ENCODE peak calls at places on chromosomes 4 and X, in five cellular contexts. One of them, this sample, is unnamed.

GRCh38 chr4:80006935-80007744 is 65.9 kb downstream of the ANTXR2 start:
- DNase-seq in activated gamma-delta T cell treated with Interleukin-2 at 50 U/mL for 16 hours: no peak
- DNase-seq in naive thymus-derived CD4-positive, alpha-beta T cell: peak; percentile 2
- DNase-seq in GM04504: no peak
- DNase-seq in activated T-cell treated with anti-CD3 and anti-CD28 coated beads for 4 hours: no peak
- DNase-seq in this sample: peak; percentile 3

GRCh38 chr4:125741825-125742452 is 427.2 kb downstream of the FAT4 start:
- DNase-seq in GM04504: no peak
- DNase-seq in activated T-cell treated with anti-CD3 and anti-CD28 coated beads for 4 hours: no peak
- DNase-seq in naive thymus-derived CD4-positive, alpha-beta T cell: no peak
- DNase-seq in activated gamma-delta T cell treated with Interleukin-2 at 50 U/mL for 16 hours: no peak
- DNase-seq in this sample: no peak

GRCh38 chr4:86358176-86358701 is 1.6 kb downstream of the MAPK10 start:
- DNase-seq in activated T-cell treated with anti-CD3 and anti-CD28 coated beads for 4 hours: no peak
- DNase-seq in naive thymus-derived CD4-positive, alpha-beta T cell: no peak
- DNase-seq in GM04504: no peak
- DNase-seq in activated gamma-delta T cell treated with Interleukin-2 at 50 U/mL for 16 hours: no peak
- DNase-seq in this sample: no peak

GRCh38 chr4:85968945-85969830 is 390.7 kb downstream of the MAPK10 start:
- DNase-seq in naive thymus-derived CD4-positive, alpha-beta T cell: peak; percentile 7
- DNase-seq in activated gamma-delta T cell treated with Interleukin-2 at 50 U/mL for 16 hours: no peak
- DNase-seq in GM04504: peak; percentile 51
- DNase-seq in activated T-cell treated with anti-CD3 and anti-CD28 coated beads for 4 hours: no peak
- DNase-seq in this sample: peak; percentile 47

GRCh38 chrX:47584714-47585113 is 2.5 kb downstream of the TIMP1 start:
- DNase-seq in activated T-cell treated with anti-CD3 and anti-CD28 coated beads for 4 hours: no peak
- DNase-seq in GM04504: no peak
- DNase-seq in naive thymus-derived CD4-positive, alpha-beta T cell: no peak
- DNase-seq in activated gamma-delta T cell treated with Interleukin-2 at 50 U/mL for 16 hours: no peak
- DNase-seq in this sample: no peak

GRCh38 chr4:165201806-165202205 is 5.6 kb upstream of the KLHL2 start:
- DNase-seq in activated gamma-delta T cell treated with Interleukin-2 at 50 U/mL for 16 hours: no peak
- DNase-seq in naive thymus-derived CD4-positive, alpha-beta T cell: no peak
- DNase-seq in GM04504: no peak
- DNase-seq in activated T-cell treated with anti-CD3 and anti-CD28 coated beads for 4 hours: no peak
- DNase-seq in this sample: no peak

GRCh38 chr4:81314196-81314896 is 99.3 kb upstream of the PRKG2 start:
- DNase-seq in naive thymus-derived CD4-positive, alpha-beta T cell: no peak
- DNase-seq in activated T-cell treated with anti-CD3 and anti-CD28 coated beads for 4 hours: no peak
- DNase-seq in activated gamma-delta T cell treated with Interleukin-2 at 50 U/mL for 16 hours: no peak
- DNase-seq in GM04504: peak; percentile 46
- DNase-seq in this sample: no peak

GRCh38 chr4:89111833-89112563 is 665 bp downstream of the TIGD2 start:
- DNase-seq in GM04504: peak; percentile 68
- DNase-seq in activated gamma-delta T cell treated with Interleukin-2 at 50 U/mL for 16 hours: no peak
- DNase-seq in naive thymus-derived CD4-positive, alpha-beta T cell: no peak
- DNase-seq in activated T-cell treated with anti-CD3 and anti-CD28 coated beads for 4 hours: no peak
- DNase-seq in this sample: no peak

GRCh38 chrX:43279341-43279808 is 376.7 kb upstream of the MAOA start:
- DNase-seq in GM04504: no peak
- DNase-seq in activated gamma-delta T cell treated with Interleukin-2 at 50 U/mL for 16 hours: no peak
- DNase-seq in activated T-cell treated with anti-CD3 and anti-CD28 coated beads for 4 hours: no peak
- DNase-seq in naive thymus-derived CD4-positive, alpha-beta T cell: no peak
- DNase-seq in this sample: no peak

GRCh38 chrX:46630141-46630540 is 56.6 kb downstream of the CHST7 start:
- DNase-seq in activated T-cell treated with anti-CD3 and anti-CD28 coated beads for 4 hours: no peak
- DNase-seq in naive thymus-derived CD4-positive, alpha-beta T cell: no peak
- DNase-seq in GM04504: no peak
- DNase-seq in activated gamma-delta T cell treated with Interleukin-2 at 50 U/mL for 16 hours: no peak
- DNase-seq in this sample: no peak

GRCh38 chr4:182143822-182144620 is 99.2 kb upstream of the TENM3 start:
- DNase-seq in activated T-cell treated with anti-CD3 and anti-CD28 coated beads for 4 hours: no peak
- DNase-seq in naive thymus-derived CD4-positive, alpha-beta T cell: no peak
- DNase-seq in GM04504: peak; percentile 60
- DNase-seq in activated gamma-delta T cell treated with Interleukin-2 at 50 U/mL for 16 hours: no peak
- DNase-seq in this sample: peak; percentile 6

GRCh38 chrX:134026732-134027311 is 41.4 kb upstream of the GPC3 start:
- DNase-seq in activated T-cell treated with anti-CD3 and anti-CD28 coated beads for 4 hours: peak; percentile 29
- DNase-seq in GM04504: peak; percentile 4
- DNase-seq in naive thymus-derived CD4-positive, alpha-beta T cell: peak; percentile 51
- DNase-seq in activated gamma-delta T cell treated with Interleukin-2 at 50 U/mL for 16 hours: no peak
- DNase-seq in this sample: peak; percentile 16

GRCh38 chrX:20974326-20974725 is 399.9 kb upstream of the CNKSR2 start:
- DNase-seq in activated gamma-delta T cell treated with Interleukin-2 at 50 U/mL for 16 hours: no peak
- DNase-seq in activated T-cell treated with anti-CD3 and anti-CD28 coated beads for 4 hours: no peak
- DNase-seq in naive thymus-derived CD4-positive, alpha-beta T cell: no peak
- DNase-seq in GM04504: no peak
- DNase-seq in this sample: no peak

GRCh38 chr4:84258905-84259830 is 239.9 kb downstream of the NKX6-1 start:
- DNase-seq in activated gamma-delta T cell treated with Interleukin-2 at 50 U/mL for 16 hours: no peak
- DNase-seq in naive thymus-derived CD4-positive, alpha-beta T cell: no peak
- DNase-seq in activated T-cell treated with anti-CD3 and anti-CD28 coated beads for 4 hours: no peak
- DNase-seq in GM04504: no peak
- DNase-seq in this sample: peak; percentile 18

GRCh38 chr4:158850800-158851644 is 82.2 kb downstream of the FNIP2 start:
- DNase-seq in activated T-cell treated with anti-CD3 and anti-CD28 coated beads for 4 hours: no peak
- DNase-seq in GM04504: no peak
- DNase-seq in activated gamma-delta T cell treated with Interleukin-2 at 50 U/mL for 16 hours: no peak
- DNase-seq in naive thymus-derived CD4-positive, alpha-beta T cell: peak; percentile 36
- DNase-seq in this sample: peak; percentile 20

GRCh38 chr4:40940764-40941163 is 191.0 kb downstream of the NSUN7 start:
- DNase-seq in GM04504: no peak
- DNase-seq in activated T-cell treated with anti-CD3 and anti-CD28 coated beads for 4 hours: no peak
- DNase-seq in naive thymus-derived CD4-positive, alpha-beta T cell: no peak
- DNase-seq in activated gamma-delta T cell treated with Interleukin-2 at 50 U/mL for 16 hours: no peak
- DNase-seq in this sample: no peak

GRCh38 chr4:165070560-165070959 is 16.9 kb downstream of the TRIM75 start:
- DNase-seq in activated T-cell treated with anti-CD3 and anti-CD28 coated beads for 4 hours: no peak
- DNase-seq in GM04504: no peak
- DNase-seq in activated gamma-delta T cell treated with Interleukin-2 at 50 U/mL for 16 hours: no peak
- DNase-seq in naive thymus-derived CD4-positive, alpha-beta T cell: no peak
- DNase-seq in this sample: no peak

GRCh38 chr4:120056249-120056648 is 10.4 kb downstream of the MAD2L1 start:
- DNase-seq in activated gamma-delta T cell treated with Interleukin-2 at 50 U/mL for 16 hours: no peak
- DNase-seq in naive thymus-derived CD4-positive, alpha-beta T cell: no peak
- DNase-seq in activated T-cell treated with anti-CD3 and anti-CD28 coated beads for 4 hours: no peak
- DNase-seq in GM04504: peak; percentile 10
- DNase-seq in this sample: no peak

GRCh38 chrX:39972340-39972739 is 125.4 kb downstream of the BCOR start:
- DNase-seq in GM04504: no peak
- DNase-seq in activated T-cell treated with anti-CD3 and anti-CD28 coated beads for 4 hours: no peak
- DNase-seq in naive thymus-derived CD4-positive, alpha-beta T cell: no peak
- DNase-seq in activated gamma-delta T cell treated with Interleukin-2 at 50 U/mL for 16 hours: no peak
- DNase-seq in this sample: no peak

GRCh38 chr4:8709050-8709728 is 116.6 kb downstream of the CPZ start:
- DNase-seq in GM04504: no peak
- DNase-seq in activated gamma-delta T cell treated with Interleukin-2 at 50 U/mL for 16 hours: peak; percentile 1
- DNase-seq in naive thymus-derived CD4-positive, alpha-beta T cell: no peak
- DNase-seq in activated T-cell treated with anti-CD3 and anti-CD28 coated beads for 4 hours: no peak
- DNase-seq in this sample: no peak

GRCh38 chr4:120232050-120232449 is 165.4 kb upstream of the MAD2L1 start:
- DNase-seq in naive thymus-derived CD4-positive, alpha-beta T cell: no peak
- DNase-seq in activated T-cell treated with anti-CD3 and anti-CD28 coated beads for 4 hours: no peak
- DNase-seq in activated gamma-delta T cell treated with Interleukin-2 at 50 U/mL for 16 hours: no peak
- DNase-seq in GM04504: no peak
- DNase-seq in this sample: no peak

GRCh38 chr4:87219648-87220093 is 747 bp downstream of the KLHL8 start:
- DNase-seq in naive thymus-derived CD4-positive, alpha-beta T cell: peak; percentile 46
- DNase-seq in GM04504: no peak
- DNase-seq in activated T-cell treated with anti-CD3 and anti-CD28 coated beads for 4 hours: peak; percentile 46
- DNase-seq in activated gamma-delta T cell treated with Interleukin-2 at 50 U/mL for 16 hours: peak; percentile 44
- DNase-seq in this sample: peak; percentile 50

GRCh38 chr4:153156263-153156662 is 48.0 kb upstream of the TRIM2 start:
- DNase-seq in naive thymus-derived CD4-positive, alpha-beta T cell: peak; percentile 46
- DNase-seq in GM04504: no peak
- DNase-seq in activated gamma-delta T cell treated with Interleukin-2 at 50 U/mL for 16 hours: no peak
- DNase-seq in activated T-cell treated with anti-CD3 and anti-CD28 coated beads for 4 hours: no peak
- DNase-seq in this sample: no peak

GRCh38 chr4:132587626-132588025 is 561.5 kb upstream of the PCDH10 start:
- DNase-seq in GM04504: no peak
- DNase-seq in activated T-cell treated with anti-CD3 and anti-CD28 coated beads for 4 hours: no peak
- DNase-seq in activated gamma-delta T cell treated with Interleukin-2 at 50 U/mL for 16 hours: no peak
- DNase-seq in naive thymus-derived CD4-positive, alpha-beta T cell: no peak
- DNase-seq in this sample: no peak

GRCh38 chrX:31423575-31424284 is 351.9 kb upstream of the FTHL17 start:
- DNase-seq in GM04504: peak; percentile 34
- DNase-seq in activated gamma-delta T cell treated with Interleukin-2 at 50 U/mL for 16 hours: no peak
- DNase-seq in naive thymus-derived CD4-positive, alpha-beta T cell: peak; percentile 15
- DNase-seq in activated T-cell treated with anti-CD3 and anti-CD28 coated beads for 4 hours: no peak
- DNase-seq in this sample: peak; percentile 54

GRCh38 chr4:1717129-1718094 is 3.7 kb downstream of the TMEM129 start:
- DNase-seq in naive thymus-derived CD4-positive, alpha-beta T cell: no peak
- DNase-seq in activated gamma-delta T cell treated with Interleukin-2 at 50 U/mL for 16 hours: no peak
- DNase-seq in activated T-cell treated with anti-CD3 and anti-CD28 coated beads for 4 hours: no peak
- DNase-seq in GM04504: no peak
- DNase-seq in this sample: no peak

GRCh38 chr4:122826596-122827257 is at the start of gene FGF2:
- DNase-seq in GM04504: peak; percentile 75
- DNase-seq in activated T-cell treated with anti-CD3 and anti-CD28 coated beads for 4 hours: no peak
- DNase-seq in naive thymus-derived CD4-positive, alpha-beta T cell: peak; percentile 1
- DNase-seq in activated gamma-delta T cell treated with Interleukin-2 at 50 U/mL for 16 hours: no peak
- DNase-seq in this sample: peak; percentile 15

GRCh38 chr4:132998585-132999230 is 150.4 kb upstream of the PCDH10 start:
- DNase-seq in naive thymus-derived CD4-positive, alpha-beta T cell: no peak
- DNase-seq in activated gamma-delta T cell treated with Interleukin-2 at 50 U/mL for 16 hours: no peak
- DNase-seq in activated T-cell treated with anti-CD3 and anti-CD28 coated beads for 4 hours: no peak
- DNase-seq in GM04504: no peak
- DNase-seq in this sample: no peak

GRCh38 chr4:10186228-10187214 is 69.9 kb upstream of the WDR1 start:
- DNase-seq in activated T-cell treated with anti-CD3 and anti-CD28 coated beads for 4 hours: no peak
- DNase-seq in activated gamma-delta T cell treated with Interleukin-2 at 50 U/mL for 16 hours: no peak
- DNase-seq in naive thymus-derived CD4-positive, alpha-beta T cell: no peak
- DNase-seq in GM04504: no peak
- DNase-seq in this sample: no peak

GRCh38 chr4:133000012-133000411 is 149.1 kb upstream of the PCDH10 start:
- DNase-seq in activated T-cell treated with anti-CD3 and anti-CD28 coated beads for 4 hours: no peak
- DNase-seq in GM04504: no peak
- DNase-seq in activated gamma-delta T cell treated with Interleukin-2 at 50 U/mL for 16 hours: no peak
- DNase-seq in naive thymus-derived CD4-positive, alpha-beta T cell: no peak
- DNase-seq in this sample: no peak

GRCh38 chr4:24809376-24809775 is 14.0 kb downstream of the SOD3 start:
- DNase-seq in naive thymus-derived CD4-positive, alpha-beta T cell: no peak
- DNase-seq in activated gamma-delta T cell treated with Interleukin-2 at 50 U/mL for 16 hours: no peak
- DNase-seq in activated T-cell treated with anti-CD3 and anti-CD28 coated beads for 4 hours: no peak
- DNase-seq in GM04504: no peak
- DNase-seq in this sample: no peak

GRCh38 chr4:23135792-23136645 is 443.3 kb downstream of the GBA3 start:
- DNase-seq in activated gamma-delta T cell treated with Interleukin-2 at 50 U/mL for 16 hours: no peak
- DNase-seq in activated T-cell treated with anti-CD3 and anti-CD28 coated beads for 4 hours: no peak
- DNase-seq in naive thymus-derived CD4-positive, alpha-beta T cell: peak; percentile 19
- DNase-seq in GM04504: no peak
- DNase-seq in this sample: peak; percentile 42

GRCh38 chrX:70454441-70455365 is 10.1 kb downstream of the DLG3 start:
- DNase-seq in activated gamma-delta T cell treated with Interleukin-2 at 50 U/mL for 16 hours: peak; percentile 61
- DNase-seq in activated T-cell treated with anti-CD3 and anti-CD28 coated beads for 4 hours: no peak
- DNase-seq in naive thymus-derived CD4-positive, alpha-beta T cell: peak; percentile 57
- DNase-seq in GM04504: no peak
- DNase-seq in this sample: peak; percentile 85

GRCh38 chr4:148141536-148141935 is 300.7 kb downstream of the NR3C2 start:
- DNase-seq in activated gamma-delta T cell treated with Interleukin-2 at 50 U/mL for 16 hours: no peak
- DNase-seq in naive thymus-derived CD4-positive, alpha-beta T cell: no peak
- DNase-seq in GM04504: no peak
- DNase-seq in activated T-cell treated with anti-CD3 and anti-CD28 coated beads for 4 hours: no peak
- DNase-seq in this sample: no peak

GRCh38 chr4:164731827-164732474 is 22.0 kb upstream of the SMIM31 start:
- DNase-seq in activated gamma-delta T cell treated with Interleukin-2 at 50 U/mL for 16 hours: peak; percentile 19
- DNase-seq in GM04504: peak; percentile 10
- DNase-seq in naive thymus-derived CD4-positive, alpha-beta T cell: peak; percentile 46
- DNase-seq in activated T-cell treated with anti-CD3 and anti-CD28 coated beads for 4 hours: peak; percentile 21
- DNase-seq in this sample: peak; percentile 27

GRCh38 chr4:102736636-102737549 is 23.9 kb downstream of the MANBA start:
- DNase-seq in activated gamma-delta T cell treated with Interleukin-2 at 50 U/mL for 16 hours: no peak
- DNase-seq in naive thymus-derived CD4-positive, alpha-beta T cell: no peak
- DNase-seq in GM04504: no peak
- DNase-seq in activated T-cell treated with anti-CD3 and anti-CD28 coated beads for 4 hours: no peak
- DNase-seq in this sample: no peak

GRCh38 chr4:99457270-99457669 is 22.1 kb upstream of the ADH7 start:
- DNase-seq in activated T-cell treated with anti-CD3 and anti-CD28 coated beads for 4 hours: no peak
- DNase-seq in naive thymus-derived CD4-positive, alpha-beta T cell: no peak
- DNase-seq in GM04504: no peak
- DNase-seq in activated gamma-delta T cell treated with Interleukin-2 at 50 U/mL for 16 hours: no peak
- DNase-seq in this sample: no peak